ENCODE peak calls at places on chromosomes 13 and 19, in six cellular contexts. One of them, this sample, is unnamed.

GRCh38 chr19:36488118-36488815 is 1.1 kb downstream of the ZNF566 start:
- DNase-seq in MCF 10A: no peak
- DNase-seq in choroid plexus epithelial cell: no peak
- DNase-seq in omental fat pad: no peak
- DNase-seq in ovary: no peak
- DNase-seq in endothelial cell: no peak
- DNase-seq in this sample: no peak

GRCh38 chr13:50679321-50679720 is 164.2 kb downstream of the DLEU7 start:
- DNase-seq in omental fat pad: no peak
- DNase-seq in choroid plexus epithelial cell: peak; percentile 63
- DNase-seq in ovary: no peak
- DNase-seq in MCF 10A: no peak
- DNase-seq in endothelial cell: no peak
- DNase-seq in this sample: no peak

GRCh38 chr13:97119899-97120745 is 102.0 kb upstream of the MBNL2 start:
- DNase-seq in endothelial cell: no peak
- DNase-seq in omental fat pad: no peak
- DNase-seq in choroid plexus epithelial cell: peak; percentile 64
- DNase-seq in ovary: no peak
- DNase-seq in MCF 10A: peak; percentile 48
- DNase-seq in this sample: no peak

GRCh38 chr13:114065141-114065925 is 67.1 kb downstream of the RASA3 start:
- DNase-seq in omental fat pad: peak; percentile 48
- DNase-seq in endothelial cell: no peak
- DNase-seq in choroid plexus epithelial cell: peak; percentile 99
- DNase-seq in MCF 10A: peak; percentile 99
- DNase-seq in ovary: peak; percentile 88
- DNase-seq in this sample: peak; percentile 95

GRCh38 chr13:76000131-76000530 is 364.0 kb downstream of the LMO7 start:
- DNase-seq in endothelial cell: no peak
- DNase-seq in choroid plexus epithelial cell: no peak
- DNase-seq in omental fat pad: no peak
- DNase-seq in ovary: no peak
- DNase-seq in MCF 10A: no peak
- DNase-seq in this sample: no peak

GRCh38 chr19:55340144-55340783 is 588 bp downstream of the KMT5C start:
- DNase-seq in ovary: peak; percentile 59
- DNase-seq in choroid plexus epithelial cell: no peak
- DNase-seq in omental fat pad: no peak
- DNase-seq in MCF 10A: no peak
- DNase-seq in endothelial cell: no peak
- DNase-seq in this sample: no peak

GRCh38 chr13:35988648-35989081 is 142.5 kb downstream of the DCLK1 start:
- DNase-seq in MCF 10A: peak; percentile 86
- DNase-seq in endothelial cell: no peak
- DNase-seq in omental fat pad: no peak
- DNase-seq in ovary: no peak
- DNase-seq in choroid plexus epithelial cell: peak; percentile 63
- DNase-seq in this sample: no peak

GRCh38 chr13:50617134-50617721 is 226.3 kb downstream of the DLEU7 start:
- DNase-seq in MCF 10A: peak; percentile 78
- DNase-seq in endothelial cell: no peak
- DNase-seq in ovary: no peak
- DNase-seq in omental fat pad: no peak
- DNase-seq in choroid plexus epithelial cell: peak; percentile 38
- DNase-seq in this sample: no peak

GRCh38 chr13:97539651-97540230 is 105.8 kb downstream of the RAP2A start:
- DNase-seq in choroid plexus epithelial cell: peak; percentile 62
- DNase-seq in MCF 10A: peak; percentile 45
- DNase-seq in endothelial cell: no peak
- DNase-seq in omental fat pad: no peak
- DNase-seq in ovary: no peak
- DNase-seq in this sample: no peak

GRCh38 chr19:35332817-35333216 is 3.8 kb downstream of the CD22 start:
- DNase-seq in MCF 10A: no peak
- DNase-seq in choroid plexus epithelial cell: no peak
- DNase-seq in omental fat pad: no peak
- DNase-seq in ovary: no peak
- DNase-seq in endothelial cell: no peak
- DNase-seq in this sample: no peak

GRCh38 chr19:49157445-49158224 is at the start of gene TRPM4:
- DNase-seq in endothelial cell: peak; percentile 91
- DNase-seq in choroid plexus epithelial cell: peak; percentile 79
- DNase-seq in ovary: peak; percentile 78
- DNase-seq in omental fat pad: peak; percentile 72
- DNase-seq in MCF 10A: peak; percentile 88
- DNase-seq in this sample: peak; percentile 93

GRCh38 chr13:65836066-65836465 is 1394.1 kb downstream of the PCDH9 start:
- DNase-seq in endothelial cell: no peak
- DNase-seq in ovary: no peak
- DNase-seq in choroid plexus epithelial cell: peak; percentile 46
- DNase-seq in omental fat pad: no peak
- DNase-seq in MCF 10A: no peak
- DNase-seq in this sample: no peak

GRCh38 chr13:106033634-106034033 is 501.8 kb downstream of the EFNB2 start:
- DNase-seq in choroid plexus epithelial cell: peak; percentile 89
- DNase-seq in ovary: no peak
- DNase-seq in MCF 10A: peak; percentile 57
- DNase-seq in endothelial cell: no peak
- DNase-seq in omental fat pad: no peak
- DNase-seq in this sample: no peak

GRCh38 chr13:74017301-74018092 is 116.7 kb downstream of the KLF12 start:
- DNase-seq in ovary: no peak
- DNase-seq in omental fat pad: no peak
- DNase-seq in MCF 10A: no peak
- DNase-seq in choroid plexus epithelial cell: no peak
- DNase-seq in endothelial cell: no peak
- DNase-seq in this sample: no peak

GRCh38 chr13:74009100-74009668 is 125.0 kb downstream of the KLF12 start:
- DNase-seq in omental fat pad: no peak
- DNase-seq in choroid plexus epithelial cell: no peak
- DNase-seq in MCF 10A: no peak
- DNase-seq in ovary: no peak
- DNase-seq in endothelial cell: no peak
- DNase-seq in this sample: no peak

GRCh38 chr13:74015137-74015536 is 119.1 kb downstream of the KLF12 start:
- DNase-seq in endothelial cell: no peak
- DNase-seq in MCF 10A: peak; percentile 3
- DNase-seq in choroid plexus epithelial cell: peak; percentile 31
- DNase-seq in omental fat pad: no peak
- DNase-seq in ovary: no peak
- DNase-seq in this sample: no peak
- TF ChIP-seq CTCF in endothelial cell: peak; percentile 71
- TF ChIP-seq CTCF in MCF 10A: peak; percentile 19
- TF ChIP-seq CTCF in choroid plexus epithelial cell: peak; percentile 36
- TF ChIP-seq CTCF in omental fat pad: no peak
- TF ChIP-seq CTCF in ovary: no peak
- TF ChIP-seq CTCF in this sample: no peak

DNA sequence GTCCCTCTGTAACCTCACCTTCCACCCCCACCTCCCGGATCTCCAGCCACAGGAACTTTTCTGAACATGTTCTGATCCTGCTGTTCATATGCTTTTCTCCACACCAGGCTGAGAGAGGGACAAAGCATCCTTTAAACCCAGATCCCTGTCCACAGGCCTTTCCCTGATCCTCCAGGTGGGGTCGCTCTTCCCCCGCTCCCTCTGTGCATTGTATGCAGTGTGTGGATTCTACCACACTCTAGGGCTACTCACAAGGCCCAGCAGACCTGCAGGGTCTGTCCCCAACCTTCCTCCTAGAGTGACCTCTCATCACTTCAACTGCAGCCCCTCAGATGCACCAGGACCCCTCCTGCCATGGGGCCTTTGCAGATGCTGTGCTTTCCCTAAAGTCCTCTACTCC is 1200.6 kb downstream of the UQCRFS1 start:
- DNase-seq in omental fat pad: no peak
- DNase-seq in MCF 10A: no peak
- DNase-seq in choroid plexus epithelial cell: no peak
- DNase-seq in ovary: no peak
- DNase-seq in endothelial cell: peak; percentile 50
- DNase-seq in this sample: no peak
- TF ChIP-seq CTCF in omental fat pad: no peak
- TF ChIP-seq CTCF in MCF 10A: no peak
- TF ChIP-seq CTCF in choroid plexus epithelial cell: no peak
- TF ChIP-seq CTCF in ovary: no peak
- TF ChIP-seq CTCF in endothelial cell: no peak
- TF ChIP-seq CTCF in this sample: no peak

GRCh38 chr19:15161028-15161984 is 39.5 kb downstream of the NOTCH3 start:
- DNase-seq in endothelial cell: no peak
- DNase-seq in omental fat pad: no peak
- DNase-seq in choroid plexus epithelial cell: peak; percentile 47
- DNase-seq in ovary: no peak
- DNase-seq in MCF 10A: peak; percentile 66
- DNase-seq in this sample: no peak
- TF ChIP-seq CTCF in endothelial cell: no peak
- TF ChIP-seq CTCF in omental fat pad: no peak
- TF ChIP-seq CTCF in choroid plexus epithelial cell: peak; percentile 59
- TF ChIP-seq CTCF in ovary: no peak
- TF ChIP-seq CTCF in MCF 10A: peak; percentile 50
- TF ChIP-seq CTCF in this sample: no peak

GRCh38 chr19:14317157-14317556 is 64.1 kb upstream of the ADGRE5 start:
- DNase-seq in endothelial cell: no peak
- DNase-seq in MCF 10A: no peak
- DNase-seq in ovary: no peak
- DNase-seq in choroid plexus epithelial cell: no peak
- DNase-seq in omental fat pad: no peak
- DNase-seq in this sample: no peak

GRCh38 chr19:14322889-14323463 is 58.3 kb upstream of the ADGRE5 start:
- DNase-seq in choroid plexus epithelial cell: no peak
- DNase-seq in omental fat pad: no peak
- DNase-seq in endothelial cell: no peak
- DNase-seq in ovary: no peak
- DNase-seq in MCF 10A: no peak
- DNase-seq in this sample: no peak

GRCh38 chr19:14320253-14320652 is 61.0 kb upstream of the ADGRE5 start:
- DNase-seq in MCF 10A: no peak
- DNase-seq in choroid plexus epithelial cell: no peak
- DNase-seq in ovary: no peak
- DNase-seq in endothelial cell: no peak
- DNase-seq in omental fat pad: no peak
- DNase-seq in this sample: no peak

GRCh38 chr19:14315433-14315832 is 65.8 kb upstream of the ADGRE5 start:
- DNase-seq in MCF 10A: no peak
- DNase-seq in endothelial cell: no peak
- DNase-seq in ovary: no peak
- DNase-seq in omental fat pad: no peak
- DNase-seq in choroid plexus epithelial cell: peak; percentile 6
- DNase-seq in this sample: no peak

GRCh38 chr19:14318873-14319272 is 62.4 kb upstream of the ADGRE5 start:
- DNase-seq in ovary: no peak
- DNase-seq in endothelial cell: peak; percentile 23
- DNase-seq in choroid plexus epithelial cell: peak; percentile 7
- DNase-seq in MCF 10A: no peak
- DNase-seq in omental fat pad: no peak
- DNase-seq in this sample: no peak
- TF ChIP-seq CTCF in ovary: no peak
- TF ChIP-seq CTCF in endothelial cell: no peak
- TF ChIP-seq CTCF in choroid plexus epithelial cell: peak; percentile 52
- TF ChIP-seq CTCF in MCF 10A: no peak
- TF ChIP-seq CTCF in omental fat pad: no peak
- TF ChIP-seq CTCF in this sample: no peak

GRCh38 chr19:20365146-20365545 is 198.1 kb downstream of the ZNF486 start:
- DNase-seq in omental fat pad: no peak
- DNase-seq in endothelial cell: no peak
- DNase-seq in ovary: no peak
- DNase-seq in MCF 10A: no peak
- DNase-seq in choroid plexus epithelial cell: no peak
- DNase-seq in this sample: no peak

GRCh38 chr19:20371911-20372310 is 193.7 kb downstream of the ZNF737 start:
- DNase-seq in endothelial cell: no peak
- DNase-seq in omental fat pad: no peak
- DNase-seq in ovary: no peak
- DNase-seq in MCF 10A: no peak
- DNase-seq in choroid plexus epithelial cell: no peak
- DNase-seq in this sample: no peak

GRCh38 chr19:20367811-20368294 is 197.7 kb downstream of the ZNF737 start:
- DNase-seq in ovary: no peak
- DNase-seq in omental fat pad: no peak
- DNase-seq in endothelial cell: peak; percentile 19
- DNase-seq in MCF 10A: no peak
- DNase-seq in choroid plexus epithelial cell: no peak
- DNase-seq in this sample: no peak
- TF ChIP-seq CTCF in ovary: no peak
- TF ChIP-seq CTCF in omental fat pad: no peak
- TF ChIP-seq CTCF in endothelial cell: no peak
- TF ChIP-seq CTCF in MCF 10A: no peak
- TF ChIP-seq CTCF in choroid plexus epithelial cell: no peak
- TF ChIP-seq CTCF in this sample: no peak

DNA sequence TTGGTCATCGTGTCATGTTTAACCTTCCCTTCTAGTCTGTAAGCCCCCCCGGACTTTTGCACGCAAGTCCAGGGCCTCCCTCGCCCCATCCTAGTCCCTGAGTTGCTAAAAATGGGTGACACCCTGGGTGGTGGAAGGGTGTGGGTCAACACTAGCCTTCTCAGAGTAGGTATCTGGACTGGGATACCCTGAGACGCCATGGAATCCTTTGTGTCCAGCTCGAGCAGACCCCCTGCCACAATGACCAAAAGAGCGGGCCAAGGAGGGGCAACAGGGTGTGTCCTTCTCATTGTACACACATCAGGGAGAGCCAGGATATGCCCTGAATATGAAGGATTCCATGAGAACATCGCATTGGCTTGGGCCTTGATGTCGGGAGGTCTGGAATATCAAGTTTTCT is 67.5 kb upstream of the ATP12A start:
- DNase-seq in omental fat pad: no peak
- DNase-seq in choroid plexus epithelial cell: no peak
- DNase-seq in ovary: no peak
- DNase-seq in MCF 10A: no peak
- DNase-seq in endothelial cell: no peak
- DNase-seq in this sample: peak; percentile 21
- TF ChIP-seq CTCF in omental fat pad: no peak
- TF ChIP-seq CTCF in choroid plexus epithelial cell: no peak
- TF ChIP-seq CTCF in ovary: no peak
- TF ChIP-seq CTCF in MCF 10A: no peak
- TF ChIP-seq CTCF in endothelial cell: no peak
- TF ChIP-seq CTCF in this sample: no peak

This sample was measured in coronary artery.